ENCODE peak calls at places on chromosome 15, in ten cellular contexts. W is PC-9, B is OCI-LY7, O is GM23248, A is SK-N-SH, G is GM23338, K is HCT116, C is PC-3, U is hepatocyte, L is Karpas-422. Q is an unnamed sample.

GRCh38 chr15:69346112-69346511 is 47.4 kb downstream of the PAQR5 start:
- DNase-seq in L (no peak), W (no peak), A (no peak), B (no peak), U (no peak), C (peak; percentile 25), K (no peak), G (no peak), O (peak; percentile 59), Q (no peak)

GRCh38 chr15:73802336-73803105 is 49.4 kb upstream of the INSYN1 start:
- DNase-seq in L (no peak), U (no peak), O (no peak), G (no peak), B (no peak), A (no peak), C (no peak), K (no peak), W (no peak), Q (no peak)

GRCh38 chr15:43517354-43518072 is at the start of gene MAP1A:
- DNase-seq in K (no peak), C (no peak), G (peak; percentile 58), A (peak; percentile 89), W (no peak), U (peak; percentile 76), O (peak; percentile 85), B (peak; percentile 70), L (peak; percentile 38), Q (no peak)

GRCh38 chr15:63124506-63124905 is 2.8 kb downstream of the LACTB start:
- DNase-seq in O (no peak), A (no peak), G (no peak), B (no peak), U (no peak), K (no peak), L (no peak), W (no peak), C (no peak), Q (no peak)

GRCh38 chr15:40338921-40339620 is 1.7 kb downstream of the CCDC9B start:
- DNase-seq in G (no peak), B (no peak), C (peak; percentile 99), U (no peak), A (no peak), W (peak; percentile 95), O (peak; percentile 95), L (no peak), K (peak; percentile 79), Q (no peak)

GRCh38 chr15:44081223-44082013 is 113.7 kb downstream of the FRMD5 start:
- DNase-seq in L (no peak), W (no peak), B (no peak), A (no peak), G (no peak), O (peak; percentile 65), U (no peak), C (no peak), K (no peak), Q (no peak)

GRCh38 chr15:38758001-38758400 is 193.4 kb upstream of the RASGRP1 start:
- DNase-seq in U (no peak), O (peak; percentile 69), C (peak; percentile 48), K (no peak), L (no peak), W (peak; percentile 8), G (no peak), B (no peak), A (peak; percentile 21), Q (no peak)

GRCh38 chr15:60044636-60045273 is 40.6 kb downstream of the FOXB1 start:
- DNase-seq in C (no peak), O (no peak), U (no peak), W (no peak), G (peak; percentile 21), L (no peak), B (peak; percentile 11), A (no peak), K (no peak), Q (peak; percentile 70)

GRCh38 chr15:77034620-77035467 is 36.1 kb downstream of the TSPAN3 start:
- DNase-seq in C (peak; percentile 48), L (peak; percentile 86), W (no peak), B (no peak), U (peak; percentile 46), A (peak; percentile 78), O (peak; percentile 54), G (peak; percentile 79), K (no peak), Q (peak; percentile 39)

DNA sequence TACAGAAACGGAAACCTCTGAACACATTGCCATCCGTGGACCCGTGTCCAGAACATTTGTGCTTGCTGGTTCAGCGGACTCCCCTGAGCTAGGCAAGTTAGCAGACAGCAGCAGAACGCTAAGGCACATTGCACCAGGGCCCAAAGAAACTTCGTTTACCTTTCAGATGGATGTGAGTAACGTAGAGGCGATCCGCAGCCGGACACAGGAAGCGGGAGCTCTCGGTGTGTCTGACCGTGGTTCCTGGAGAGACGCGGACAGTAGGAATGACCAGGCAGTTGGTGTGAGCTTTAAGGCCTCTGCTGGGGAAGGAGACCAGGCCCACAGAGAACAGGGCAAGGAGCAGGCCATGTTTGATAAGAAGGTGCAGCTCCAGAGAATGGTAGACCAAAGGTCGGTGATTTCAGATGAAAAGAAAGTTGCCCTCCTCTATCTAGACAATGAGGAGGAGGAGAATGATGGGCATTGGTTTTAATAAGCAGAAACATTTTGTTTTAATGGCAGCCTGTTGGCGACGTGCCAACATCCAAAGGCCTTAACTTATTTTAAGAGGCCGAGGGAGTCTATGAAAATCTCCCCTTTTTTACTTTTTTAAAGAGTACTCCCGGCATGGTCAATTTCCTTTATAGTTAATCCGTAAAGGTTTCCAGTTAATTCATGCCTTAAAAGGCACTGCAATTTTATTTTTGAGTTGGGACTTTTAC is 27.9 kb downstream of the SYNM start:
- DNase-seq in O (no peak), A (no peak), W (no peak), G (no peak), U (no peak), B (no peak), L (no peak), C (no peak), K (no peak), Q (no peak)
- H3K9me2 ChIP-seq in O (no peaks in the 10 kb centered on the region), A (no peaks in the 10 kb centered on the region), W (no peaks in the 10 kb centered on the region), G (no peaks in the 10 kb centered on the region), U (no peaks in the 10 kb centered on the region), B (no peaks in the 10 kb centered on the region), L (no peaks in the 10 kb centered on the region), C (no peaks in the 10 kb centered on the region), K (no peaks in the 10 kb centered on the region), Q (no peaks in the 10 kb centered on the region)

GRCh38 chr15:83282859-83283812 is 1.3 kb downstream of the BNC1 start:
- DNase-seq in W (no peak), U (peak; percentile 50), C (peak; percentile 22), L (no peak), B (no peak), G (peak; percentile 71), K (no peak), A (peak; percentile 59), O (peak; percentile 79), Q (no peak)
- H2AFZ ChIP-seq in W (no peak overlapping the region), U (peak overlapping the region; percentile 94), C (peak overlapping the region; percentile 49), L (no peak overlapping the region), B (no peak overlapping the region), G (peak overlapping the region; percentile 98), K (no peak overlapping the region), A (peak overlapping the region; percentile 65), O (peak overlapping the region; percentile 84), Q (no peak overlapping the region)

GRCh38 chr15:98650871-98651481 is 2.6 kb downstream of the IGF1R start:
- DNase-seq in C (peak; percentile 14), G (no peak), U (peak; percentile 43), L (no peak), K (no peak), A (no peak), B (no peak), O (peak; percentile 73), W (no peak), Q (no peak)
- H4K20me1 ChIP-seq in C (peaks cover 5% of the 10 kb centered on the region), G (peaks cover 36% of the 10 kb centered on the region), U (peaks cover 43% of the 10 kb centered on the region), L (no peaks in the 10 kb centered on the region), K (no peaks in the 10 kb centered on the region), A (peaks cover 37% of the 10 kb centered on the region), B (peaks cover 36% of the 10 kb centered on the region), O (no peaks in the 10 kb centered on the region), W (peaks cover 6% of the 10 kb centered on the region), Q (peaks cover 13% of the 10 kb centered on the region)

GRCh38 chr15:90994059-90994416 is 297 bp downstream of the PRC1 start:
- DNase-seq in O (peak; percentile 57), B (peak; percentile 48), L (peak; percentile 61), W (peak; percentile 9), U (peak; percentile 52), A (peak; percentile 62), C (no peak), K (no peak), G (peak; percentile 31), Q (peak; percentile 21)
- H3K9me2 ChIP-seq in O (no peaks in the 10 kb centered on the region), B (no peaks in the 10 kb centered on the region), L (no peaks in the 10 kb centered on the region), W (no peaks in the 10 kb centered on the region), U (no peaks in the 10 kb centered on the region), A (no peaks in the 10 kb centered on the region), C (no peaks in the 10 kb centered on the region), K (no peaks in the 10 kb centered on the region), G (no peaks in the 10 kb centered on the region), Q (no peaks in the 10 kb centered on the region)

DNA sequence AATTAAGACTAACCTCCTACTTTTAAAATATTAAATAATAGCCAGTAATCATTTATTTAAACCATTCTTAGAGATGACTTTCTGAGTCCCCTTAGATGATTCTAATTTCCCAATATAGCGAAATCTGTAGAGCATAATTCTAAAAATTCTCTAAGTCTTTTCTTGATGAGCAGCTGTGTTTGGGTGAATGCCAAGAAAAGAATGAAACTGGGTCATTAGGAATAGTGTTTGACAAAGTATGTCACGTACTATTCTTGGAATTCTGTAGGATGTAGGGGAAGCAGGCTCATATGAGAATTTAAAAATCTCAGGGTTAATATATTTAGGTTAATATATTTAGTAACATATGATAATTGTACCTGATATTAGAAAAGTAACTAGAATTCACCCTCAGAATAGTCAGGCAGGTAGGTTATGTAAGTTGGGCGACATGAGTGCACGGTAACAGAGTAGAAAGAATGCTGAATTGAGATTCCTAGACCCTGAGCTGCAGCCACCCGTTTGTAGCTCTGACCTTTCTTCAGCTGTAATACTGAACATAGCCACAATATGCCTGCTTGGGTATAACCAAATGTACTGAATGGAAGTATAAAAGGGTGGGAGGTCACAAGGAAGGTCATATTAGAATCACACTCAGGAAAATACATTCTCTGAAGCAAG is 524.3 kb downstream of the UNC13C start:
- DNase-seq in C (no peak), O (no peak), U (no peak), L (no peak), G (no peak), W (no peak), B (no peak), A (no peak), K (no peak), Q (no peak)
- H2AFZ ChIP-seq in C (no peak overlapping the region), O (no peak overlapping the region), U (no peak overlapping the region), L (no peak overlapping the region), G (no peak overlapping the region), W (no peak overlapping the region), B (no peak overlapping the region), A (no peak overlapping the region), K (no peak overlapping the region), Q (no peak overlapping the region)

GRCh38 chr15:22796079-22796478 is 9.6 kb downstream of the NIPA1 start:
- DNase-seq in A (no peak), W (no peak), G (no peak), B (no peak), U (no peak), O (no peak), L (peak; percentile 52), C (no peak), K (no peak), Q (peak; percentile 31)
- H4K20me1 ChIP-seq in A (no peaks in the 10 kb centered on the region), W (no peaks in the 10 kb centered on the region), G (no peaks in the 10 kb centered on the region), B (no peaks in the 10 kb centered on the region), U (no peaks in the 10 kb centered on the region), O (no peaks in the 10 kb centered on the region), L (no peaks in the 10 kb centered on the region), C (no peaks in the 10 kb centered on the region), K (no peaks in the 10 kb centered on the region), Q (no peaks in the 10 kb centered on the region)

GRCh38 chr15:31453558-31454318 is 127.1 kb downstream of the KLF13 start:
- DNase-seq in A (no peak), K (no peak), U (no peak), O (no peak), B (no peak), W (no peak), L (no peak), C (no peak), G (no peak), Q (no peak)
- H3K9me2 ChIP-seq in A (no peaks in the 10 kb centered on the region), K (no peaks in the 10 kb centered on the region), U (no peaks in the 10 kb centered on the region), O (no peaks in the 10 kb centered on the region), B (no peaks in the 10 kb centered on the region), W (no peaks in the 10 kb centered on the region), L (no peaks in the 10 kb centered on the region), C (no peaks in the 10 kb centered on the region), G (peaks cover 5% of the 10 kb centered on the region), Q (no peaks in the 10 kb centered on the region)